ENCODE peak calls at places on chromosome 22, in seven cellular contexts. One of them, this sample, is unnamed.

GRCh38 chr22:37269930-37270678 is 12.2 kb upstream of the CYTH4 start:
- DNase-seq in thoracic aorta: no peak
- DNase-seq in OCI-LY7: no peak
- DNase-seq in Karpas-422: peak; percentile 62
- DNase-seq in pancreas: no peak
- DNase-seq in cardiac muscle cell: no peak
- DNase-seq in DND-41: no peak
- DNase-seq in this sample: no peak

GRCh38 chr22:38032681-38033521 is 24.3 kb upstream of the PICK1 start:
- DNase-seq in Karpas-422: no peak
- DNase-seq in thoracic aorta: no peak
- DNase-seq in pancreas: no peak
- DNase-seq in OCI-LY7: no peak
- DNase-seq in DND-41: no peak
- DNase-seq in cardiac muscle cell: peak; percentile 79
- DNase-seq in this sample: no peak

GRCh38 chr22:30591191-30591587 is 521 bp downstream of the PES1 start:
- DNase-seq in OCI-LY7: no peak
- DNase-seq in pancreas: no peak
- DNase-seq in Karpas-422: peak; percentile 52
- DNase-seq in DND-41: no peak
- DNase-seq in thoracic aorta: no peak
- DNase-seq in cardiac muscle cell: peak; percentile 56
- DNase-seq in this sample: no peak

GRCh38 chr22:37560682-37561208 is 465 bp downstream of the CDC42EP1 start:
- DNase-seq in Karpas-422: no peak
- DNase-seq in pancreas: peak; percentile 72
- DNase-seq in OCI-LY7: no peak
- DNase-seq in thoracic aorta: no peak
- DNase-seq in DND-41: no peak
- DNase-seq in cardiac muscle cell: peak; percentile 85
- DNase-seq in this sample: no peak

GRCh38 chr22:19325296-19325950 is 33.9 kb upstream of the CLTCL1 start:
- DNase-seq in Karpas-422: peak; percentile 41
- DNase-seq in cardiac muscle cell: peak; percentile 36
- DNase-seq in OCI-LY7: no peak
- DNase-seq in thoracic aorta: no peak
- DNase-seq in DND-41: no peak
- DNase-seq in pancreas: no peak
- DNase-seq in this sample: no peak

GRCh38 chr22:19223110-19223509 is 44.6 kb upstream of the SLC25A1 start:
- DNase-seq in cardiac muscle cell: no peak
- DNase-seq in Karpas-422: no peak
- DNase-seq in DND-41: no peak
- DNase-seq in thoracic aorta: no peak
- DNase-seq in OCI-LY7: no peak
- DNase-seq in pancreas: no peak
- DNase-seq in this sample: no peak

GRCh38 chr22:50687829-50688228 is 15.2 kb downstream of the SHANK3 start:
- DNase-seq in OCI-LY7: no peak
- DNase-seq in DND-41: no peak
- DNase-seq in thoracic aorta: no peak
- DNase-seq in Karpas-422: no peak
- DNase-seq in pancreas: no peak
- DNase-seq in cardiac muscle cell: no peak
- DNase-seq in this sample: no peak

GRCh38 chr22:24542641-24543040 is 12.3 kb downstream of the GUCD1 start:
- DNase-seq in cardiac muscle cell: no peak
- DNase-seq in DND-41: no peak
- DNase-seq in pancreas: peak; percentile 60
- DNase-seq in Karpas-422: no peak
- DNase-seq in thoracic aorta: no peak
- DNase-seq in OCI-LY7: no peak
- DNase-seq in this sample: no peak

GRCh38 chr22:38656256-38657148 is at the start of the genes CBY1 and FAM227A:
- DNase-seq in cardiac muscle cell: peak; percentile 91
- DNase-seq in Karpas-422: peak; percentile 96
- DNase-seq in DND-41: peak; percentile 81
- DNase-seq in OCI-LY7: peak; percentile 91
- DNase-seq in thoracic aorta: peak; percentile 61
- DNase-seq in pancreas: peak; percentile 87
- DNase-seq in this sample: peak; percentile 88

GRCh38 chr22:27125539-27125938 is 468.2 kb downstream of the MIAT start:
- DNase-seq in OCI-LY7: no peak
- DNase-seq in thoracic aorta: no peak
- DNase-seq in cardiac muscle cell: no peak
- DNase-seq in Karpas-422: no peak
- DNase-seq in DND-41: no peak
- DNase-seq in pancreas: no peak
- DNase-seq in this sample: no peak

GRCh38 chr22:19610518-19611253 is 86.5 kb upstream of the CLDN5 start:
- DNase-seq in pancreas: no peak
- DNase-seq in Karpas-422: peak; percentile 81
- DNase-seq in thoracic aorta: no peak
- DNase-seq in OCI-LY7: peak; percentile 24
- DNase-seq in cardiac muscle cell: no peak
- DNase-seq in DND-41: no peak
- DNase-seq in this sample: no peak

GRCh38 chr22:40797427-40797826 is 21.7 kb downstream of the SLC25A17 start:
- DNase-seq in Karpas-422: no peak
- DNase-seq in thoracic aorta: no peak
- DNase-seq in cardiac muscle cell: no peak
- DNase-seq in DND-41: no peak
- DNase-seq in pancreas: no peak
- DNase-seq in OCI-LY7: no peak
- DNase-seq in this sample: no peak

GRCh38 chr22:50603511-50604255 is 3.1 kb downstream of the MAPK8IP2 start:
- DNase-seq in DND-41: no peak
- DNase-seq in thoracic aorta: no peak
- DNase-seq in Karpas-422: no peak
- DNase-seq in pancreas: no peak
- DNase-seq in OCI-LY7: no peak
- DNase-seq in cardiac muscle cell: no peak
- DNase-seq in this sample: no peak

GRCh38 chr22:49886346-49887073 is 31.7 kb downstream of the ALG12 start:
- DNase-seq in cardiac muscle cell: no peak
- DNase-seq in OCI-LY7: no peak
- DNase-seq in Karpas-422: no peak
- DNase-seq in thoracic aorta: no peak
- DNase-seq in pancreas: no peak
- DNase-seq in DND-41: no peak
- DNase-seq in this sample: no peak

GRCh38 chr22:46629291-46629690 is 9.1 kb downstream of the GRAMD4 start:
- DNase-seq in pancreas: no peak
- DNase-seq in Karpas-422: no peak
- DNase-seq in cardiac muscle cell: no peak
- DNase-seq in thoracic aorta: no peak
- DNase-seq in DND-41: no peak
- DNase-seq in OCI-LY7: no peak
- DNase-seq in this sample: no peak

GRCh38 chr22:37299969-37300509 is 17.7 kb downstream of the CYTH4 start:
- DNase-seq in pancreas: no peak
- DNase-seq in DND-41: no peak
- DNase-seq in thoracic aorta: no peak
- DNase-seq in OCI-LY7: no peak
- DNase-seq in Karpas-422: no peak
- DNase-seq in cardiac muscle cell: no peak
- DNase-seq in this sample: no peak

GRCh38 chr22:39227542-39228272 is 17.1 kb downstream of the PDGFB start:
- DNase-seq in cardiac muscle cell: no peak
- DNase-seq in Karpas-422: no peak
- DNase-seq in OCI-LY7: no peak
- DNase-seq in DND-41: no peak
- DNase-seq in pancreas: no peak
- DNase-seq in thoracic aorta: no peak
- DNase-seq in this sample: no peak

GRCh38 chr22:49512471-49512870 is 315.2 kb downstream of the BRD1 start:
- DNase-seq in cardiac muscle cell: no peak
- DNase-seq in Karpas-422: no peak
- DNase-seq in thoracic aorta: no peak
- DNase-seq in DND-41: no peak
- DNase-seq in OCI-LY7: no peak
- DNase-seq in pancreas: no peak
- DNase-seq in this sample: no peak

GRCh38 chr22:49406879-49407587 is 420.6 kb downstream of the BRD1 start:
- DNase-seq in Karpas-422: no peak
- DNase-seq in thoracic aorta: no peak
- DNase-seq in OCI-LY7: no peak
- DNase-seq in pancreas: no peak
- DNase-seq in DND-41: no peak
- DNase-seq in cardiac muscle cell: no peak
- DNase-seq in this sample: no peak

GRCh38 chr22:49663311-49663711 is 164.4 kb downstream of the BRD1 start:
- DNase-seq in DND-41: no peak
- DNase-seq in thoracic aorta: no peak
- DNase-seq in OCI-LY7: no peak
- DNase-seq in pancreas: no peak
- DNase-seq in Karpas-422: no peak
- DNase-seq in cardiac muscle cell: no peak
- DNase-seq in this sample: peak; percentile 30

GRCh38 chr22:27959335-27960090 is 40.5 kb upstream of the PITPNB start:
- DNase-seq in DND-41: no peak
- DNase-seq in OCI-LY7: no peak
- DNase-seq in Karpas-422: no peak
- DNase-seq in cardiac muscle cell: no peak
- DNase-seq in pancreas: no peak
- DNase-seq in thoracic aorta: no peak
- DNase-seq in this sample: no peak

GRCh38 chr22:33975841-33976240 is 55.6 kb upstream of the LARGE1 start:
- DNase-seq in Karpas-422: no peak
- DNase-seq in thoracic aorta: no peak
- DNase-seq in cardiac muscle cell: no peak
- DNase-seq in DND-41: no peak
- DNase-seq in OCI-LY7: no peak
- DNase-seq in pancreas: no peak
- DNase-seq in this sample: no peak

GRCh38 chr22:20126284-20127029 is 5.1 kb upstream of the ZDHHC8 start:
- DNase-seq in thoracic aorta: no peak
- DNase-seq in OCI-LY7: no peak
- DNase-seq in DND-41: no peak
- DNase-seq in cardiac muscle cell: no peak
- DNase-seq in Karpas-422: no peak
- DNase-seq in pancreas: no peak
- DNase-seq in this sample: no peak

GRCh38 chr22:47802446-47802845 is 1040.0 kb downstream of the TBC1D22A start:
- DNase-seq in thoracic aorta: no peak
- DNase-seq in OCI-LY7: no peak
- DNase-seq in cardiac muscle cell: no peak
- DNase-seq in Karpas-422: no peak
- DNase-seq in pancreas: no peak
- DNase-seq in DND-41: no peak
- DNase-seq in this sample: no peak

GRCh38 chr22:23521442-23522113 is 58.5 kb downstream of the IGLL1 start:
- DNase-seq in DND-41: peak; percentile 86
- DNase-seq in thoracic aorta: peak; percentile 72
- DNase-seq in pancreas: peak; percentile 89
- DNase-seq in OCI-LY7: peak; percentile 85
- DNase-seq in Karpas-422: peak; percentile 89
- DNase-seq in cardiac muscle cell: peak; percentile 97
- DNase-seq in this sample: peak; percentile 56
- H3K4me3 ChIP-seq in DND-41: no peak overlapping the region
- H3K4me3 ChIP-seq in thoracic aorta: peak overlapping the region; percentile 73
- H3K4me3 ChIP-seq in pancreas: peak overlapping the region; percentile 59
- H3K4me3 ChIP-seq in OCI-LY7: peak overlapping the region; percentile 57
- H3K4me3 ChIP-seq in Karpas-422: peak overlapping the region; percentile 43
- H3K4me3 ChIP-seq in cardiac muscle cell: no peak overlapping the region
- H3K4me3 ChIP-seq in this sample: no peak overlapping the region

GRCh38 chr22:42492323-42492690 is 27.3 kb downstream of the RRP7A start:
- DNase-seq in thoracic aorta: no peak
- DNase-seq in DND-41: no peak
- DNase-seq in OCI-LY7: no peak
- DNase-seq in cardiac muscle cell: no peak
- DNase-seq in Karpas-422: no peak
- DNase-seq in pancreas: no peak
- DNase-seq in this sample: no peak

GRCh38 chr22:42490244-42490832 is 29.3 kb downstream of the RRP7A start:
- DNase-seq in OCI-LY7: no peak
- DNase-seq in DND-41: no peak
- DNase-seq in pancreas: no peak
- DNase-seq in cardiac muscle cell: no peak
- DNase-seq in thoracic aorta: no peak
- DNase-seq in Karpas-422: no peak
- DNase-seq in this sample: no peak

GRCh38 chr22:42489000-42489399 is 30.6 kb downstream of the RRP7A start:
- DNase-seq in DND-41: no peak
- DNase-seq in pancreas: no peak
- DNase-seq in OCI-LY7: no peak
- DNase-seq in cardiac muscle cell: no peak
- DNase-seq in thoracic aorta: no peak
- DNase-seq in Karpas-422: no peak
- DNase-seq in this sample: no peak

DNA sequence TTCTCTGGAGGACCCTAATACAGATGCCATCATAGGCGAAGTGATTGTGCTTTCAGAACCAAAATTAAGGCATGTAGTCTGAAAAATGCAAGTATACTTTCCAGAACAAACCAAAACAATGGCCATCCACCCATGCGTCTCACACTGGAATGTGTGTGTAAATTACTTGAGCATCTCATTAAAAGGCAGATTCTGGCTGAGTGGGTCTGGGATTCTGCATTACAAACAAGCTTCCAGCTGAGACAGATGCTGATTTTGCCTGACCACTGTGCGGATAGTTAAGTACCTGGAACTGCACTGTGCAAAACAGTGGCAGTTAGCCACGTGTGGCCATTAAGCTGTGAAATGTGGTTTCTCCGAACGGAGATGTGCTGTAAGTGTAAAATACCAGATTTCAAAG is 26.2 kb downstream of the RRP7A start:
- DNase-seq in OCI-LY7: no peak
- DNase-seq in thoracic aorta: no peak
- DNase-seq in pancreas: no peak
- DNase-seq in cardiac muscle cell: no peak
- DNase-seq in DND-41: no peak
- DNase-seq in Karpas-422: no peak
- DNase-seq in this sample: no peak
- H3K4me1 ChIP-seq in OCI-LY7: peaks cover 17% of the 10 kb centered on the region
- H3K4me1 ChIP-seq in thoracic aorta: no peaks in the 10 kb centered on the region
- H3K4me1 ChIP-seq in pancreas: no peaks in the 10 kb centered on the region
- H3K4me1 ChIP-seq in cardiac muscle cell: no peaks in the 10 kb centered on the region
- H3K4me1 ChIP-seq in DND-41: no peaks in the 10 kb centered on the region
- H3K4me1 ChIP-seq in Karpas-422: peaks cover 14% of the 10 kb centered on the region
- H3K4me1 ChIP-seq in this sample: no peaks in the 10 kb centered on the region

DNA sequence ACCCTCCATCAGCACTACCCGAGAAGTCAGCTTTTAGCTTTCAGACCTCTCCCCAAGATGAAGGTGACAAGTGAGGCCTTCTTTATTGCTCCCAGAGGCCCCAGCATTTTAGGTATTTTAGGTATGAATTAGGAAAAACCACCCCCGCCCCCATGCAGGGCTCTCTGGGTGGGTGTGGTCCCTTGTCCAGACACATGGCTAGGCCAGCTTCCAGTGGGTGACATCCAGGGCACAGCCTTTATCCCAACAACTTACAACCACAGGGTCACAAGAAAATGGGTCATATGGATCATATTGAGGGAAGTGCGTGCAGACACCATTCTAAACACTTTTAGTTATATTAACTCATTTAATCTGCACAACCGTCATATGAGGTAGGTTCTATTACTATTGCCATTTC is 42.1 kb downstream of the RIBC2 start:
- DNase-seq in cardiac muscle cell: no peak
- DNase-seq in Karpas-422: no peak
- DNase-seq in thoracic aorta: no peak
- DNase-seq in pancreas: no peak
- DNase-seq in DND-41: no peak
- DNase-seq in OCI-LY7: no peak
- DNase-seq in this sample: no peak
- H3K27ac ChIP-seq in cardiac muscle cell: no peak overlapping the region
- H3K27ac ChIP-seq in Karpas-422: no peak overlapping the region
- H3K27ac ChIP-seq in thoracic aorta: no peak overlapping the region
- H3K27ac ChIP-seq in pancreas: no peak overlapping the region
- H3K27ac ChIP-seq in DND-41: no peak overlapping the region
- H3K27ac ChIP-seq in OCI-LY7: no peak overlapping the region
- H3K27ac ChIP-seq in this sample: no peak overlapping the region

GRCh38 chr22:32175751-32176644 is 16.9 kb upstream of the C22orf42 start:
- DNase-seq in thoracic aorta: no peak
- DNase-seq in cardiac muscle cell: no peak
- DNase-seq in pancreas: no peak
- DNase-seq in Karpas-422: no peak
- DNase-seq in OCI-LY7: no peak
- DNase-seq in DND-41: no peak
- DNase-seq in this sample: no peak
- H3K4me3 ChIP-seq in thoracic aorta: no peak overlapping the region
- H3K4me3 ChIP-seq in cardiac muscle cell: peak overlapping the region; percentile 14
- H3K4me3 ChIP-seq in pancreas: no peak overlapping the region
- H3K4me3 ChIP-seq in Karpas-422: no peak overlapping the region
- H3K4me3 ChIP-seq in OCI-LY7: no peak overlapping the region
- H3K4me3 ChIP-seq in DND-41: no peak overlapping the region
- H3K4me3 ChIP-seq in this sample: no peak overlapping the region

This sample was measured in CD8-positive, alpha-beta memory T cell.